ENCODE peak calls at places on chromosome 16, in eight cellular contexts. J, X, E, H, S, O, Q and Y are unnamed samples.

GRCh38 chr16:59754854-59755253 is 1020.7 kb upstream of the GOT2 start:
- DNase-seq in O (no peak), S (no peak), E (no peak), Q (no peak), H (no peak), X (no peak), J (no peak), Y (no peak)

GRCh38 chr16:74850027-74850426 is 75.4 kb upstream of the FA2H start:
- DNase-seq in Q (no peak), O (no peak), S (no peak), E (no peak), J (no peak), X (no peak), H (no peak), Y (no peak)

GRCh38 chr16:56450275-56450889 is 750 bp downstream of the NUDT21 start:
- DNase-seq in H (no peak), Q (no peak), X (no peak), J (peak), E (no peak), S (peak), O (peak), Y (peak)

GRCh38 chr16:76294691-76295214 is 17.6 kb downstream of the CNTNAP4 start:
- DNase-seq in Q (no peak), O (no peak), J (no peak), X (no peak), H (no peak), E (no peak), S (no peak), Y (no peak)

GRCh38 chr16:72905581-72905980 is 142.3 kb downstream of the ZFHX3 start:
- DNase-seq in S (peak), O (peak), X (no peak), Q (no peak), H (no peak), J (peak), E (no peak), Y (peak)

GRCh38 chr16:46649571-46649970 is 28.4 kb upstream of the SHCBP1 start:
- DNase-seq in S (no peak), O (peak), E (no peak), X (no peak), J (peak), Q (no peak), H (peak), Y (peak)

GRCh38 chr16:50593410-50594139 is 45.4 kb downstream of the NKD1 start:
- DNase-seq in Q (no peak), X (no peak), S (no peak), O (no peak), H (peak), E (no peak), J (peak), Y (peak)

GRCh38 chr16:86298166-86299131 is 211.9 kb upstream of the FOXF1 start:
- DNase-seq in S (no peak), O (peak), Q (no peak), E (no peak), H (peak), X (no peak), J (no peak), Y (peak)

GRCh38 chr16:73064996-73065349 is 17.0 kb upstream of the ZFHX3 start:
- DNase-seq in J (no peak), E (no peak), H (no peak), X (no peak), Q (no peak), S (no peak), O (no peak), Y (no peak)

GRCh38 chr16:28538733-28539596 is at the start of gene NUPR1:
- DNase-seq in S (peak), O (peak), Q (peak), J (peak), H (peak), X (peak), E (peak), Y (peak)

GRCh38 chr16:81539009-81539820 is 94.6 kb downstream of the CMIP start:
- DNase-seq in E (no peak), Q (no peak), J (no peak), S (no peak), X (no peak), O (no peak), H (peak), Y (peak)

GRCh38 chr16:66425651-66426050 is 1.4 kb upstream of the BEAN1 start:
- DNase-seq in E (no peak), Q (no peak), X (no peak), H (no peak), O (no peak), S (no peak), J (no peak), Y (no peak)

GRCh38 chr16:64475627-64476351 is 646.1 kb downstream of the CDH11 start:
- DNase-seq in X (no peak), Q (no peak), O (peak), S (no peak), E (no peak), J (peak), H (peak), Y (no peak)

GRCh38 chr16:52283018-52283417 is 263.9 kb downstream of the TOX3 start:
- DNase-seq in O (no peak), S (peak), H (peak), J (peak), X (no peak), Q (no peak), E (no peak), Y (peak)

GRCh38 chr16:6104423-6104822 is 1006.8 kb upstream of the EEF2KMT start:
- DNase-seq in Q (no peak), S (no peak), E (no peak), O (no peak), J (no peak), X (no peak), H (no peak), Y (no peak)

GRCh38 chr16:82031116-82032084 is 3.7 kb upstream of the HSD17B2 start:
- DNase-seq in X (peak), S (peak), J (peak), E (no peak), O (peak), Q (peak), H (peak), Y (peak)

GRCh38 chr16:30526823-30527634 is 663 bp upstream of the ZNF768 start:
- DNase-seq in E (peak), Q (peak), X (peak), H (peak), O (peak), J (peak), S (peak), Y (peak)

GRCh38 chr16:30528799-30529457 is 2.6 kb upstream of the ZNF768 start:
- DNase-seq in Q (no peak), H (no peak), S (no peak), J (no peak), E (no peak), X (no peak), O (no peak), Y (no peak)

GRCh38 chr16:30526137-30526822 is at the start of gene ZNF768:
- DNase-seq in E (no peak), J (peak), O (peak), X (no peak), S (no peak), H (peak), Q (no peak), Y (peak)

GRCh38 chr16:30525844-30526136 is 576 bp downstream of the ZNF768 start:
- DNase-seq in E (no peak), S (no peak), H (peak), Q (no peak), X (no peak), O (no peak), J (no peak), Y (no peak)

DNA sequence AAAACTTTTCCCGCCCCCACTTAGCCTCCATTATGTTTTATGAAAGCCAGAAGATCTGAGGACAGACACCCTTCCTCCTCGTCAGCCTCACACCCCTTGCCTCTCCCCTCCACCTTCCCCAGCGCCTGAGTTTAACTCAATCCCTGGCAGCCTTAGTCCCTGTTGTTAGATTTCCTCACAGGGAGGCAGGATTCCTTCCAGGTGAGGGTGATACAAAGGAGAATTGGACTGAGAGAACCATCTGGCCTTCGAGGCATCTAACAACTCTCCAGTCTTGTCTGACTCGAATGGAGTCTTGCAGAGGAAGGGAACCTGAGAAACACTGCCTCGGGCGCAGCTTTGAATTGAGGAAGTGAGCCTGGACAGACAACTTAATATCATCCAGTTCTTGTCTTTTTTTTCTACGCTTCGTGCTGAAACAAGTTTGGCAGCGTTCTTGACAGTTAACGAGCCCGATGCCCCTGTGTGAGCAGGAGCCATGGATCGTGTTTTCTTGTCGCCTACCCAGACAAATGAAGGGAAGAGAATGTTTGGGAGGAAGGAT is 1.3 kb upstream of the ZNF768 start:
- DNase-seq in S (peak), J (no peak), O (no peak), E (no peak), X (no peak), Q (peak), H (peak), Y (no peak)
- H3K4me3 ChIP-seq in S (peak), J (peak), O (no peak), E (peak), X (peak), Q (peak), H (peak), Y (peak)

GRCh38 chr16:48659940-48660339 is 50.0 kb upstream of the N4BP1 start:
- DNase-seq in X (no peak), Q (no peak), H (no peak), E (no peak), J (no peak), O (no peak), S (no peak), Y (no peak)
- H3K4me3 ChIP-seq in X (no peak), Q (no peak), H (no peak), E (no peak), J (no peak), O (no peak), S (no peak), Y (no peak)

GRCh38 chr16:85240982-85241924 is 129.0 kb upstream of the CIBAR2 start:
- DNase-seq in Q (no peak), S (no peak), O (no peak), E (no peak), X (no peak), J (no peak), H (no peak), Y (no peak)
- H3K4me3 ChIP-seq in Q (no peak), S (no peak), O (no peak), E (no peak), X (no peak), J (no peak), H (no peak), Y (no peak)

GRCh38 chr16:68446941-68447675 is 1.2 kb downstream of the SMPD3 start:
- DNase-seq in S (no peak), X (peak), H (no peak), Q (no peak), J (no peak), O (no peak), E (no peak), Y (no peak)
- H3K4me3 ChIP-seq in S (no peak), X (no peak), H (no peak), Q (peak), J (no peak), O (no peak), E (no peak), Y (no peak)